ENCODE peak calls at places on chromosomes 11 and 22, in nine cellular contexts. Q is dorsolateral prefrontal cortex; Y is right atrium auricular region; S is astrocyte of the spinal cord; I is CD8-positive, alpha-beta T cell; H is breast epithelium; J is choroid plexus epithelial cell; E is left ventricle myocardium inferior; A is psoas muscle. O is an unnamed sample.

GRCh38 chr22:35637943-35638342 is 10.3 kb upstream of the APOL6 start:
- DNase-seq in A (no peak), E (no peak), Q (no peak), S (no peak), I (no peak), J (no peak), Y (no peak), H (no peak), O (no peak)

GRCh38 chr11:60003729-60004128 is 13.3 kb upstream of the OOSP4B start:
- DNase-seq in I (no peak), Q (no peak), E (no peak), Y (no peak), J (no peak), H (no peak), S (no peak), A (no peak), O (no peak)

GRCh38 chr11:66557733-66558326 is 10.6 kb downstream of the CTSF start:
- DNase-seq in S (no peak), A (no peak), Y (no peak), E (no peak), I (no peak), J (no peak), Q (no peak), H (no peak), O (no peak)

GRCh38 chr11:34002420-34002819 is 49.1 kb upstream of the CAPRIN1 start:
- DNase-seq in H (peak), E (no peak), J (no peak), A (no peak), S (no peak), Q (no peak), Y (no peak), I (no peak), O (no peak)

GRCh38 chr11:22076215-22076930 is 116.5 kb upstream of the ANO5 start:
- DNase-seq in I (no peak), H (no peak), Q (no peak), E (no peak), J (no peak), Y (no peak), S (no peak), A (no peak), O (no peak)

GRCh38 chr22:28442951-28443876 is 236.4 kb downstream of the TTC28 start:
- DNase-seq in Q (peak), I (peak), E (peak), A (peak), H (no peak), J (peak), Y (peak), S (peak), O (peak)

GRCh38 chr11:27857014-27857413 is 156.8 kb upstream of the BDNF start:
- DNase-seq in J (no peak), E (no peak), I (no peak), Y (no peak), Q (no peak), H (no peak), A (no peak), S (no peak), O (no peak)

GRCh38 chr22:20584872-20585639 is 77.6 kb downstream of the MED15 start:
- DNase-seq in A (no peak), S (no peak), J (no peak), E (peak), H (no peak), Y (no peak), I (no peak), Q (no peak), O (no peak)

GRCh38 chr22:50444663-50445062 is 30.2 kb downstream of the SBF1 start:
- DNase-seq in H (no peak), E (no peak), Y (no peak), A (peak), S (peak), I (no peak), J (peak), Q (no peak), O (no peak)

GRCh38 chr11:117144477-117145392 is 648 bp downstream of the PAFAH1B2 start:
- DNase-seq in I (peak), E (peak), Q (no peak), A (peak), H (no peak), Y (peak), J (peak), S (peak), O (peak)

GRCh38 chr11:117823941-117824420 is 563 bp downstream of the FXYD2 start:
- DNase-seq in A (peak), S (peak), H (no peak), J (peak), Q (peak), I (no peak), Y (peak), E (peak), O (no peak)

GRCh38 chr11:36373040-36374010 is 77.2 kb downstream of the PRR5L start:
- DNase-seq in I (no peak), S (no peak), E (no peak), H (no peak), Y (no peak), A (no peak), Q (no peak), J (peak), O (no peak)

GRCh38 chr22:50704510-50705218 is 32.0 kb downstream of the SHANK3 start:
- DNase-seq in S (no peak), J (no peak), I (no peak), Q (peak), A (no peak), Y (no peak), H (no peak), E (peak), O (no peak)

GRCh38 chr22:23402275-23403151 is 177.6 kb downstream of the IGLL1 start:
- DNase-seq in Q (peak), I (peak), A (peak), E (no peak), S (peak), H (peak), Y (no peak), J (peak), O (no peak)

GRCh38 chr22:29762263-29762662 is 4.5 kb downstream of the ZMAT5 start:
- DNase-seq in J (no peak), H (no peak), Q (no peak), S (no peak), A (no peak), E (no peak), Y (no peak), I (no peak), O (no peak)

GRCh38 chr22:39773976-39774539 is 119.5 kb downstream of the ENTHD1 start:
- DNase-seq in J (peak), I (no peak), S (no peak), H (no peak), E (no peak), Q (no peak), A (no peak), Y (no peak), O (no peak)

GRCh38 chr11:9617960-9618359 is 44.5 kb downstream of the WEE1 start:
- DNase-seq in S (peak), J (no peak), Y (no peak), E (no peak), Q (no peak), A (no peak), H (no peak), I (no peak), O (no peak)

GRCh38 chr11:73338279-73338678 is 30.2 kb downstream of the ARHGEF17 start:
- DNase-seq in Y (no peak), Q (no peak), I (no peak), H (no peak), J (no peak), S (no peak), E (no peak), A (no peak), O (no peak)

GRCh38 chr11:73333626-73334199 is 25.6 kb downstream of the ARHGEF17 start:
- DNase-seq in S (no peak), A (no peak), I (no peak), Q (no peak), J (no peak), E (no peak), Y (no peak), H (no peak), O (no peak)

GRCh38 chr11:73334244-73335203 is 26.4 kb downstream of the ARHGEF17 start:
- DNase-seq in Q (no peak), Y (peak), E (peak), I (no peak), H (peak), J (peak), A (peak), S (peak), O (peak)

GRCh38 chr11:73333173-73333572 is 25.1 kb downstream of the ARHGEF17 start:
- DNase-seq in Y (no peak), Q (no peak), H (no peak), A (no peak), S (no peak), J (no peak), E (no peak), I (no peak), O (no peak)

GRCh38 chr11:73335204-73335923 is 27.3 kb downstream of the ARHGEF17 start:
- DNase-seq in E (peak), I (peak), S (peak), Q (peak), J (peak), A (peak), Y (peak), H (peak), O (peak)
- H3K4me3 ChIP-seq in E (peak), I (no peak), S (no peak), Q (no peak), J (no peak), A (no peak), Y (no peak), H (no peak), O (no peak)

GRCh38 chr11:102225689-102226562 is 91.4 kb upstream of the BIRC3 start:
- DNase-seq in A (no peak), S (peak), J (peak), I (no peak), Q (no peak), H (no peak), Y (no peak), E (no peak), O (no peak)
- H3K4me3 ChIP-seq in A (no peak), S (no peak), J (no peak), I (no peak), Q (no peak), H (no peak), Y (no peak), E (no peak), O (no peak)

GRCh38 chr11:2748814-2749554 is 49.2 kb upstream of the KCNQ1OT1 start:
- DNase-seq in Y (no peak), J (no peak), S (no peak), H (peak), Q (no peak), E (peak), I (no peak), A (no peak), O (no peak)
- H3K4me3 ChIP-seq in Y (no peak), J (no peak), S (no peak), H (no peak), Q (no peak), E (no peak), I (no peak), A (no peak), O (no peak)

DNA sequence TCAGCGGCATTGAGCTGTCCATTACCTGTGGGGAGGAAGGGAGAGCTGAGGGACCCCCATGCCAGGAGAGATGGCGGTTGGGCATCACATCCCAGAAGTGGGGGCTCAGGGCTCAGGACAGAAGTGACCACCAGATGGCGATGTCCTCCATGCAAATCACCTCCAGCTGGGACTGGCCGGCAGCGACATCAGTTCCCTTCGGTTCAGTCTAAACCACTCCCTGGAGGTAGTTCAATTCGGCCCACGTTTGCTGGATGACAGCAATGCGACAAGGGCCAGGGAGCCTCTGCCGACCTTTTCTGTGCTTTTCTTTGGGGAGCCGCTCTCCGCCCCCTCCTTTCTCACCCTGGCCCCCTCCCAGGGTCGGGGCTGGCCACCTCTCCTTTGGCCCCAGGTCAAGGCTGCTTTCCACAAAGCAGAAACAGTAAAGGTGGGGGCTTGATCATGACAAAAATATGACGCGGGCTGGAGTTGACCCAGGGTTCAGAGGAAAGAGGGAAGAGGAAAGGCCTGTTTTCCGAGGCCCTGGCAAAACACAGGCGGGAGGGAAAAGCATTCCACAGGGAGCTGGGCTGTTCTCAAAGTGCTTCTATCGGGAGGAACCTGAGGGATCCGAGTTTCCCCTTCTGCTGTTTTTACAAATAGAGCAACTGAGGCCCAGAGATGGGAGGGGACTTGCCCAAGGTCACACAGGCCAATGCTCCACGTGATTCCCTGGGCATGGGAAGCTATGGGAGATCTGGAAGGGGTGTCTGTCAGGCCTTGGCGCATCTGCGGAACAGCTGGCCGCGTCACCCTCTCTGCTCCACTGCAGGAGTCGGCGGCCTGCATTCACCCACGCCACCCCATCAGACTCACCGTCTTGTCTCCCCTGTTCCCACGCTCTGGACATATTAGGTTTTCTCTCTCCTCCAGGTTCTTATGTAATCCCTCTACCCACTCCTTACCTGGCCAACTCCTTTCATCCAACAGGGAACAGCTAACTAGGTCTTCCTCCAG is 54.7 kb downstream of the FBXO7 start:
- DNase-seq in E (peak), I (peak), S (peak), H (peak), Y (peak), A (peak), Q (peak), J (peak), O (peak)
- H3K4me3 ChIP-seq in E (peak), I (no peak), S (no peak), H (no peak), Y (no peak), A (peak), Q (peak), J (no peak), O (no peak)

GRCh38 chr11:111413849-111414248 is 34.8 kb upstream of the POU2AF1 start:
- DNase-seq in I (no peak), S (no peak), Q (no peak), A (no peak), E (no peak), Y (no peak), H (no peak), J (no peak), O (no peak)

GRCh38 chr11:111414267-111414931 is 35.3 kb upstream of the POU2AF1 start:
- DNase-seq in H (no peak), E (no peak), Q (no peak), I (no peak), J (no peak), A (no peak), Y (no peak), S (no peak), O (peak)

GRCh38 chr11:111417011-111417765 is 38.1 kb upstream of the POU2AF1 start:
- DNase-seq in H (no peak), A (no peak), E (no peak), Y (no peak), I (no peak), J (peak), Q (no peak), S (no peak), O (no peak)

GRCh38 chr11:111416231-111416960 is 37.3 kb upstream of the POU2AF1 start:
- DNase-seq in I (no peak), E (no peak), J (no peak), A (no peak), Y (no peak), Q (no peak), H (no peak), S (no peak), O (no peak)

DNA sequence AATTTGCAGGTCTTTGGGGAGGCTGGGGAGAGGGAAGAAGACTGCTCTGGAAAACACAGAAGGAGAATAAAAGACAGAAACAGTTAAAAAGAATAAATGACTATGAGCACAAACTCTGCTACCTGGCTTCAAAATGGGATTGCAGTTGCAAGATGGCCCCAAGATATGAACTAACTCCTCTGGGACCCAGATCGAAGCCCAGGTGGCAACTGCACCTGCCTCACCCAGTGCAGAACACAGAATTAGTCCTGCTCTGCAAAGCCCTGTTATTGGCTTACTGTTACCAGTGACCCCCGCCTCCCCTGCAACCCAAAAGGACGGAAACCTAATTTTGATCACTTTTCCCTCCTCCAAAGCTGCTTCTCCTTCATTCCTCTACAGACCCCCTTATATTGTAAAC is 35.9 kb upstream of the POU2AF1 start:
- DNase-seq in H (no peak), E (no peak), Y (no peak), Q (no peak), A (no peak), S (no peak), J (no peak), I (no peak), O (no peak)
- H3K4me3 ChIP-seq in H (no peak), E (no peak), Y (no peak), Q (no peak), A (no peak), S (no peak), J (no peak), I (no peak), O (no peak)

DNA sequence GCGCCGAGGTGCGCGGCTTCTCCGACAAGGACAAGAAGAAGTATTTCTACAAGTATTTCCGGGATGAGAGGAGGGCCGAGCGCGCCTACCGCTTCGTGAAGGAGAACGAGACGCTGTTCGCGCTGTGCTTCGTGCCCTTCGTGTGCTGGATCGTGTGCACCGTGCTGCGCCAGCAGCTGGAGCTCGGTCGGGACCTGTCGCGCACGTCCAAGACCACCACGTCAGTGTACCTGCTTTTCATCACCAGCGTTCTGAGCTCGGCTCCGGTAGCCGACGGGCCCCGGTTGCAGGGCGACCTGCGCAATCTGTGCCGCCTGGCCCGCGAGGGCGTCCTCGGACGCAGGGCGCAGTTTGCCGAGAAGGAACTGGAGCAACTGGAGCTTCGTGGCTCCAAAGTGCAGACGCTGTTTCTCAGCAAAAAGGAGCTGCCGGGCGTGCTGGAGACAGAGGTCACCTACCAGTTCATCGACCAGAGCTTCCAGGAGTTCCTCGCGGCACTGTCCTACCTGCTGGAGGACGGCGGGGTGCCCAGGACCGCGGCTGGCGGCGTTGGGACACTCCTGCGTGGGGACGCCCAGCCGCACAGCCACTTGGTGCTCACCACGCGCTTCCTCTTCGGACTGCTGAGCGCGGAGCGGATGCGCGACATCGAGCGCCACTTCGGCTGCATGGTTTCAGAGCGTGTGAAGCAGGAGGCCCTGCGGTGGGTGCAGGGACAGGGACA is 2.7 kb downstream of the NLRP6 start:
- DNase-seq in Q (no peak), S (no peak), J (no peak), I (no peak), A (no peak), H (peak), Y (no peak), E (no peak), O (no peak)
- H3K4me3 ChIP-seq in Q (no peak), S (no peak), J (no peak), I (peak), A (peak), H (peak), Y (peak), E (peak), O (no peak)

DNA sequence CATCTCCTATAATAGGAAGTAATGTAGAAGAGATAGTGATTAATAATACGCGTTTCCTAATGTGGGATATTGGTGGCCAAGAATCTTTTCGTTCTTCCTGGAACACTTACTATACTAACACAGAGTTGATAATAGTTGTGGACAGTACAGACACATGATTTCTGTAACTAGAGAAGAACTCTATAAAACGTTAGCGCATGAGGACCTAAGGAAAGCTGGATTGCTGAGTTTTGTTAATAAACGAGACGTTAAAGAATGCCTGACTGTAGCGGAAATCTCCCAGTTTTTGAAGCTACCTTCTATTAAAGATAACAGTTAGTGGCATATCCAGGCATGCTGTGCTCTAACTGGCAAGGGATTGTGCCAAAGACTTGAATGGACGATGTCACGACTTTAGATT is 83.3 kb downstream of the GGT1 start:
- DNase-seq in S (no peak), H (no peak), J (peak), A (no peak), I (no peak), Y (no peak), Q (no peak), E (no peak), O (no peak)
- H3K4me3 ChIP-seq in S (no peak), H (no peak), J (peak), A (no peak), I (no peak), Y (peak), Q (peak), E (peak), O (no peak)

GRCh38 chr11:95254139-95254704 is 23.2 kb upstream of the SESN3 start:
- DNase-seq in E (peak), I (peak), S (peak), H (peak), Q (peak), J (peak), A (peak), Y (peak), O (peak)
- H3K4me3 ChIP-seq in E (peak), I (peak), S (peak), H (peak), Q (peak), J (peak), A (peak), Y (peak), O (no peak)

DNA sequence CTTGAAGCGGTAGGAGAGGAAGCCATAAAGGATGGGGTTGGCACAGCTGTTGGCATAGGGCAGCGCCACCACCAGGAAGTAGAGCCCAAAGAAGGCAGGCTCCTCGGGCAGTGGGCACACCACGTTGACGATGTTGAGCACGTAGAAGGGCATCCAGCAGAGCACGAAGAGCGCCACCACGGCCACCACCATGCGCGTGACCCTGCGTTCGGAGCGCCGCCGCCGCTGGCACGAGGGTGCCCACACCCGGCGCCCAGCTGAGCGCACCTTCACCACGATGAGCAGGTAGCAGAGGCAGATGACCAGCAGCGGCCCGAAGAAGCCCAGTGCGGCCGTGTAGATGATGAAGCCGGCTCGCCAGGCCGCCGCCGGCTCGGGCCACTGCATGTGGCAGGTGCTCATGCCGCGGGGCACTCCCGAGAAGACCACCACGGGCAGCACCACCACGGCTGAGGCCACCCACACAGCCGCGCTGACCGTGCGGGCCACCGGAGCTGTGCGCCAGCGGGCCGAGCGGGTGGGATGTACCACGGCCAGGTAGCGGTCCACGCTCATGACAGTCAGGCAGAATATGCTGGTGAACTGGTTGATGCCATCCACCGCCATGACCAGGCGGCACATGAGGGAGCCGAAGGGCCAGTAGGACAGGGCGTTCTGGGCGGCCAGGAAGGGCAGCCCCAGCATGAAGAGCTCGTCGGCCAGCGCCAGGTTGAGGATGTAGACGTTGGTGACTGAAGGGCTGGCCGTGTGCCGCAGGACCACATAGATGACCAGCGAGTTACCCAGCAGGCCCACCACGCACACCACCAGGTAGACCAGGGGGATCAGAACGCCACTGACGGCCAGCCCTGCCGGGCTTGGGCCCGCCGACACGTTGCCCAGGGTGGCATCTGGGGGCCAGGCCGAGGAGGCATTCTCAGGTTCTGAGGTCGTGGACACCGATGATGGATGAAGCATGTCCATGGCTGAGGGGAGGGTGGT is 5.1 kb downstream of the SSTR3 start:
- DNase-seq in Y (no peak), S (no peak), Q (no peak), H (peak), A (no peak), I (no peak), J (no peak), E (no peak), O (no peak)
- H3K4me3 ChIP-seq in Y (no peak), S (no peak), Q (no peak), H (no peak), A (no peak), I (no peak), J (no peak), E (no peak), O (no peak)

O was measured in lower leg skin.